ENCODE peak calls at places on chromosome 19, in ten cellular contexts. One of them, this sample, is unnamed. For H3K4me1, the result is how much of the 10 kb centered on the place peaks cover.

GRCh38 chr19:49859838-49860715 is 7.3 kb downstream of the PNKP start:
- DNase-seq in IMR-90: no peak
- DNase-seq in cardiac muscle cell: no peak
- DNase-seq in aorta: no peak
- DNase-seq in CD8-positive, alpha-beta T cell: no peak
- DNase-seq in left ventricle myocardium inferior: no peak
- DNase-seq in GM23248: no peak
- DNase-seq in heart right ventricle: no peak
- DNase-seq in sigmoid colon: no peak
- DNase-seq in MM.1S: no peak
- DNase-seq in this sample: peak

GRCh38 chr19:7363225-7363624 is 14.5 kb downstream of the ARHGEF18 start:
- DNase-seq in IMR-90: no peak
- DNase-seq in cardiac muscle cell: no peak
- DNase-seq in aorta: no peak
- DNase-seq in CD8-positive, alpha-beta T cell: no peak
- DNase-seq in left ventricle myocardium inferior: no peak
- DNase-seq in GM23248: no peak
- DNase-seq in heart right ventricle: no peak
- DNase-seq in sigmoid colon: no peak
- DNase-seq in MM.1S: no peak
- DNase-seq in this sample: no peak

GRCh38 chr19:16197188-16197621 is 506 bp upstream of the AP1M1 start:
- DNase-seq in IMR-90: peak
- DNase-seq in cardiac muscle cell: no peak
- DNase-seq in aorta: no peak
- DNase-seq in CD8-positive, alpha-beta T cell: no peak
- DNase-seq in left ventricle myocardium inferior: no peak
- DNase-seq in GM23248: peak
- DNase-seq in heart right ventricle: no peak
- DNase-seq in sigmoid colon: no peak
- DNase-seq in MM.1S: no peak
- DNase-seq in this sample: no peak

GRCh38 chr19:2179095-2179494 is 15.4 kb downstream of the DOT1L start:
- DNase-seq in IMR-90: no peak
- DNase-seq in cardiac muscle cell: no peak
- DNase-seq in aorta: no peak
- DNase-seq in CD8-positive, alpha-beta T cell: no peak
- DNase-seq in left ventricle myocardium inferior: no peak
- DNase-seq in GM23248: no peak
- DNase-seq in heart right ventricle: no peak
- DNase-seq in sigmoid colon: no peak
- DNase-seq in MM.1S: no peak
- DNase-seq in this sample: no peak

GRCh38 chr19:29927944-29928669 is 13.9 kb upstream of the URI1 start:
- DNase-seq in IMR-90: no peak
- DNase-seq in cardiac muscle cell: peak
- DNase-seq in aorta: no peak
- DNase-seq in CD8-positive, alpha-beta T cell: no peak
- DNase-seq in left ventricle myocardium inferior: no peak
- DNase-seq in GM23248: no peak
- DNase-seq in heart right ventricle: no peak
- DNase-seq in sigmoid colon: no peak
- DNase-seq in MM.1S: no peak
- DNase-seq in this sample: no peak

GRCh38 chr19:15101479-15102082 is 5.6 kb upstream of the SYDE1 start:
- DNase-seq in IMR-90: peak
- DNase-seq in cardiac muscle cell: peak
- DNase-seq in aorta: no peak
- DNase-seq in CD8-positive, alpha-beta T cell: peak
- DNase-seq in left ventricle myocardium inferior: no peak
- DNase-seq in GM23248: peak
- DNase-seq in heart right ventricle: no peak
- DNase-seq in sigmoid colon: no peak
- DNase-seq in MM.1S: peak
- DNase-seq in this sample: no peak

GRCh38 chr19:55459950-55460657 is 1.3 kb downstream of the ISOC2 start:
- DNase-seq in IMR-90: peak
- DNase-seq in cardiac muscle cell: no peak
- DNase-seq in aorta: no peak
- DNase-seq in CD8-positive, alpha-beta T cell: no peak
- DNase-seq in left ventricle myocardium inferior: no peak
- DNase-seq in GM23248: peak
- DNase-seq in heart right ventricle: no peak
- DNase-seq in sigmoid colon: no peak
- DNase-seq in MM.1S: no peak
- DNase-seq in this sample: no peak

GRCh38 chr19:33719366-33720154 is 77.1 kb upstream of the KCTD15 start:
- DNase-seq in IMR-90: no peak
- DNase-seq in cardiac muscle cell: peak
- DNase-seq in aorta: no peak
- DNase-seq in CD8-positive, alpha-beta T cell: no peak
- DNase-seq in left ventricle myocardium inferior: no peak
- DNase-seq in GM23248: no peak
- DNase-seq in heart right ventricle: no peak
- DNase-seq in sigmoid colon: no peak
- DNase-seq in MM.1S: no peak
- DNase-seq in this sample: no peak

GRCh38 chr19:33510728-33511255 is 10.8 kb downstream of the PEPD start:
- DNase-seq in IMR-90: no peak
- DNase-seq in cardiac muscle cell: no peak
- DNase-seq in aorta: no peak
- DNase-seq in CD8-positive, alpha-beta T cell: no peak
- DNase-seq in left ventricle myocardium inferior: no peak
- DNase-seq in GM23248: no peak
- DNase-seq in heart right ventricle: no peak
- DNase-seq in sigmoid colon: no peak
- DNase-seq in MM.1S: no peak
- DNase-seq in this sample: no peak

GRCh38 chr19:15129856-15130580 is 22.8 kb downstream of the SYDE1 start:
- DNase-seq in IMR-90: no peak
- DNase-seq in cardiac muscle cell: no peak
- DNase-seq in aorta: no peak
- DNase-seq in CD8-positive, alpha-beta T cell: no peak
- DNase-seq in left ventricle myocardium inferior: no peak
- DNase-seq in GM23248: no peak
- DNase-seq in heart right ventricle: no peak
- DNase-seq in sigmoid colon: peak
- DNase-seq in MM.1S: no peak
- DNase-seq in this sample: no peak

GRCh38 chr19:10223488-10224213 is 7.5 kb downstream of the S1PR2 start:
- DNase-seq in IMR-90: no peak
- DNase-seq in cardiac muscle cell: no peak
- DNase-seq in aorta: no peak
- DNase-seq in CD8-positive, alpha-beta T cell: no peak
- DNase-seq in left ventricle myocardium inferior: no peak
- DNase-seq in GM23248: no peak
- DNase-seq in heart right ventricle: no peak
- DNase-seq in sigmoid colon: no peak
- DNase-seq in MM.1S: no peak
- DNase-seq in this sample: no peak

GRCh38 chr19:10226021-10226375 is 5.1 kb downstream of the S1PR2 start:
- DNase-seq in IMR-90: no peak
- DNase-seq in cardiac muscle cell: no peak
- DNase-seq in aorta: no peak
- DNase-seq in CD8-positive, alpha-beta T cell: no peak
- DNase-seq in left ventricle myocardium inferior: peak
- DNase-seq in GM23248: no peak
- DNase-seq in heart right ventricle: peak
- DNase-seq in sigmoid colon: no peak
- DNase-seq in MM.1S: no peak
- DNase-seq in this sample: no peak

GRCh38 chr19:10226376-10227214 is 4.5 kb downstream of the S1PR2 start:
- DNase-seq in IMR-90: peak
- DNase-seq in cardiac muscle cell: no peak
- DNase-seq in aorta: peak
- DNase-seq in CD8-positive, alpha-beta T cell: no peak
- DNase-seq in left ventricle myocardium inferior: peak
- DNase-seq in GM23248: peak
- DNase-seq in heart right ventricle: peak
- DNase-seq in sigmoid colon: peak
- DNase-seq in MM.1S: no peak
- DNase-seq in this sample: peak

GRCh38 chr19:10222201-10222890 is 8.8 kb downstream of the S1PR2 start:
- DNase-seq in IMR-90: no peak
- DNase-seq in cardiac muscle cell: no peak
- DNase-seq in aorta: peak
- DNase-seq in CD8-positive, alpha-beta T cell: no peak
- DNase-seq in left ventricle myocardium inferior: no peak
- DNase-seq in GM23248: no peak
- DNase-seq in heart right ventricle: no peak
- DNase-seq in sigmoid colon: no peak
- DNase-seq in MM.1S: peak
- DNase-seq in this sample: no peak

GRCh38 chr19:10224337-10224736 is 6.8 kb downstream of the S1PR2 start:
- DNase-seq in IMR-90: no peak
- DNase-seq in cardiac muscle cell: no peak
- DNase-seq in aorta: no peak
- DNase-seq in CD8-positive, alpha-beta T cell: no peak
- DNase-seq in left ventricle myocardium inferior: no peak
- DNase-seq in GM23248: no peak
- DNase-seq in heart right ventricle: peak
- DNase-seq in sigmoid colon: no peak
- DNase-seq in MM.1S: no peak
- DNase-seq in this sample: no peak
- H3K4me1 ChIP-seq in IMR-90: under half
- H3K4me1 ChIP-seq in cardiac muscle cell: under half
- H3K4me1 ChIP-seq in aorta: under half
- H3K4me1 ChIP-seq in CD8-positive, alpha-beta T cell: under half
- H3K4me1 ChIP-seq in left ventricle myocardium inferior: under half
- H3K4me1 ChIP-seq in GM23248: under half
- H3K4me1 ChIP-seq in heart right ventricle: under half
- H3K4me1 ChIP-seq in sigmoid colon: under half
- H3K4me1 ChIP-seq in MM.1S: half or more
- H3K4me1 ChIP-seq in this sample: under half

GRCh38 chr19:48615145-48616040 is 517 bp upstream of the FAM83E start:
- DNase-seq in IMR-90: no peak
- DNase-seq in cardiac muscle cell: no peak
- DNase-seq in aorta: no peak
- DNase-seq in CD8-positive, alpha-beta T cell: no peak
- DNase-seq in left ventricle myocardium inferior: no peak
- DNase-seq in GM23248: no peak
- DNase-seq in heart right ventricle: no peak
- DNase-seq in sigmoid colon: no peak
- DNase-seq in MM.1S: no peak
- DNase-seq in this sample: peak
- H3K4me3 ChIP-seq in IMR-90: no peak
- H3K4me3 ChIP-seq in cardiac muscle cell: no peak
- H3K4me3 ChIP-seq in aorta: no peak
- H3K4me3 ChIP-seq in CD8-positive, alpha-beta T cell: no peak
- H3K4me3 ChIP-seq in left ventricle myocardium inferior: no peak
- H3K4me3 ChIP-seq in GM23248: no peak
- H3K4me3 ChIP-seq in heart right ventricle: no peak
- H3K4me3 ChIP-seq in sigmoid colon: no peak
- H3K4me3 ChIP-seq in MM.1S: no peak
- H3K4me3 ChIP-seq in this sample: no peak

GRCh38 chr19:4396949-4397783 is 3.2 kb downstream of the SH3GL1 start:
- DNase-seq in IMR-90: no peak
- DNase-seq in cardiac muscle cell: no peak
- DNase-seq in aorta: no peak
- DNase-seq in CD8-positive, alpha-beta T cell: no peak
- DNase-seq in left ventricle myocardium inferior: no peak
- DNase-seq in GM23248: peak
- DNase-seq in heart right ventricle: no peak
- DNase-seq in sigmoid colon: no peak
- DNase-seq in MM.1S: no peak
- DNase-seq in this sample: no peak
- H3K4me1 ChIP-seq in IMR-90: under half
- H3K4me1 ChIP-seq in cardiac muscle cell: under half
- H3K4me1 ChIP-seq in aorta: under half
- H3K4me1 ChIP-seq in CD8-positive, alpha-beta T cell: under half
- H3K4me1 ChIP-seq in left ventricle myocardium inferior: half or more
- H3K4me1 ChIP-seq in GM23248: half or more
- H3K4me1 ChIP-seq in heart right ventricle: under half
- H3K4me1 ChIP-seq in sigmoid colon: half or more
- H3K4me1 ChIP-seq in MM.1S: under half
- H3K4me1 ChIP-seq in this sample: under half

GRCh38 chr19:22528956-22529355 is 105.2 kb upstream of the ZNF492 start:
- DNase-seq in IMR-90: no peak
- DNase-seq in cardiac muscle cell: no peak
- DNase-seq in aorta: no peak
- DNase-seq in CD8-positive, alpha-beta T cell: no peak
- DNase-seq in left ventricle myocardium inferior: no peak
- DNase-seq in GM23248: no peak
- DNase-seq in heart right ventricle: no peak
- DNase-seq in sigmoid colon: no peak
- DNase-seq in MM.1S: no peak
- DNase-seq in this sample: peak
- H3K4me3 ChIP-seq in IMR-90: no peak
- H3K4me3 ChIP-seq in cardiac muscle cell: no peak
- H3K4me3 ChIP-seq in aorta: no peak
- H3K4me3 ChIP-seq in CD8-positive, alpha-beta T cell: no peak
- H3K4me3 ChIP-seq in left ventricle myocardium inferior: peak
- H3K4me3 ChIP-seq in GM23248: no peak
- H3K4me3 ChIP-seq in heart right ventricle: no peak
- H3K4me3 ChIP-seq in sigmoid colon: no peak
- H3K4me3 ChIP-seq in MM.1S: no peak
- H3K4me3 ChIP-seq in this sample: no peak